ENCODE peak calls at places on chromosome 14, in ten cellular contexts. One of them, this sample, is unnamed.

GRCh38 chr14:101839661-101840060 is 78.2 kb downstream of the PPP2R5C start:
- DNase-seq in body of pancreas: no peak
- DNase-seq in spleen: no peak
- DNase-seq in lower leg skin: no peak
- DNase-seq in astrocyte of the spinal cord: no peak
- DNase-seq in HFFc6: no peak
- DNase-seq in fibroblast of pulmonary artery: no peak
- DNase-seq in GM12865: no peak
- DNase-seq in left ventricle myocardium inferior: no peak
- DNase-seq in WTC11: no peak
- DNase-seq in this sample: no peak

GRCh38 chr14:73725116-73726024 is 11.2 kb upstream of the PNMA1 start:
- DNase-seq in lower leg skin: no peak
- DNase-seq in fibroblast of pulmonary artery: peak; percentile 53
- DNase-seq in body of pancreas: no peak
- DNase-seq in spleen: no peak
- DNase-seq in HFFc6: no peak
- DNase-seq in WTC11: no peak
- DNase-seq in GM12865: no peak
- DNase-seq in left ventricle myocardium inferior: no peak
- DNase-seq in astrocyte of the spinal cord: peak; percentile 68
- DNase-seq in this sample: no peak

GRCh38 chr14:35556548-35556947 is 22.6 kb downstream of the INSM2 start:
- DNase-seq in spleen: no peak
- DNase-seq in left ventricle myocardium inferior: no peak
- DNase-seq in GM12865: no peak
- DNase-seq in fibroblast of pulmonary artery: no peak
- DNase-seq in lower leg skin: no peak
- DNase-seq in HFFc6: no peak
- DNase-seq in astrocyte of the spinal cord: no peak
- DNase-seq in WTC11: no peak
- DNase-seq in body of pancreas: no peak
- DNase-seq in this sample: no peak

GRCh38 chr14:49946320-49947141 is 53.6 kb downstream of the ARF6 start:
- DNase-seq in fibroblast of pulmonary artery: peak; percentile 74
- DNase-seq in astrocyte of the spinal cord: peak; percentile 69
- DNase-seq in lower leg skin: no peak
- DNase-seq in WTC11: no peak
- DNase-seq in body of pancreas: no peak
- DNase-seq in left ventricle myocardium inferior: no peak
- DNase-seq in HFFc6: peak; percentile 64
- DNase-seq in GM12865: no peak
- DNase-seq in spleen: no peak
- DNase-seq in this sample: no peak

GRCh38 chr14:50383618-50384225 is 13.0 kb downstream of the CDKL1 start:
- DNase-seq in left ventricle myocardium inferior: no peak
- DNase-seq in fibroblast of pulmonary artery: peak; percentile 11
- DNase-seq in spleen: no peak
- DNase-seq in lower leg skin: no peak
- DNase-seq in astrocyte of the spinal cord: no peak
- DNase-seq in HFFc6: no peak
- DNase-seq in WTC11: no peak
- DNase-seq in GM12865: no peak
- DNase-seq in body of pancreas: no peak
- DNase-seq in this sample: no peak

GRCh38 chr14:52267501-52268190 is at the start of gene PTGDR:
- DNase-seq in HFFc6: no peak
- DNase-seq in spleen: peak; percentile 89
- DNase-seq in body of pancreas: no peak
- DNase-seq in left ventricle myocardium inferior: peak; percentile 48
- DNase-seq in lower leg skin: no peak
- DNase-seq in astrocyte of the spinal cord: peak; percentile 33
- DNase-seq in GM12865: no peak
- DNase-seq in WTC11: peak; percentile 54
- DNase-seq in fibroblast of pulmonary artery: peak; percentile 6
- DNase-seq in this sample: no peak

GRCh38 chr14:23641180-23641914 is 5.2 kb downstream of the DHRS2 start:
- DNase-seq in lower leg skin: no peak
- DNase-seq in GM12865: no peak
- DNase-seq in WTC11: no peak
- DNase-seq in HFFc6: no peak
- DNase-seq in body of pancreas: no peak
- DNase-seq in astrocyte of the spinal cord: no peak
- DNase-seq in left ventricle myocardium inferior: no peak
- DNase-seq in spleen: no peak
- DNase-seq in fibroblast of pulmonary artery: no peak
- DNase-seq in this sample: no peak

GRCh38 chr14:68173227-68173972 is 353.8 kb downstream of the RAD51B start:
- DNase-seq in spleen: no peak
- DNase-seq in lower leg skin: no peak
- DNase-seq in GM12865: no peak
- DNase-seq in HFFc6: peak; percentile 2
- DNase-seq in fibroblast of pulmonary artery: no peak
- DNase-seq in astrocyte of the spinal cord: peak; percentile 35
- DNase-seq in WTC11: no peak
- DNase-seq in left ventricle myocardium inferior: no peak
- DNase-seq in body of pancreas: no peak
- DNase-seq in this sample: no peak

GRCh38 chr14:68580676-68581075 is 212.2 kb downstream of the ZFP36L1 start:
- DNase-seq in left ventricle myocardium inferior: no peak
- DNase-seq in astrocyte of the spinal cord: no peak
- DNase-seq in HFFc6: no peak
- DNase-seq in fibroblast of pulmonary artery: no peak
- DNase-seq in lower leg skin: no peak
- DNase-seq in spleen: no peak
- DNase-seq in GM12865: no peak
- DNase-seq in WTC11: no peak
- DNase-seq in body of pancreas: no peak
- DNase-seq in this sample: no peak

GRCh38 chr14:90551070-90551704 is 154.4 kb downstream of the CALM1 start:
- DNase-seq in astrocyte of the spinal cord: peak; percentile 55
- DNase-seq in spleen: peak; percentile 41
- DNase-seq in body of pancreas: no peak
- DNase-seq in GM12865: no peak
- DNase-seq in lower leg skin: no peak
- DNase-seq in fibroblast of pulmonary artery: peak; percentile 7
- DNase-seq in left ventricle myocardium inferior: no peak
- DNase-seq in WTC11: no peak
- DNase-seq in HFFc6: peak; percentile 4
- DNase-seq in this sample: no peak

GRCh38 chr14:61927015-61927414 is 164.8 kb downstream of the SNAPC1 start:
- DNase-seq in astrocyte of the spinal cord: peak; percentile 60
- DNase-seq in body of pancreas: no peak
- DNase-seq in fibroblast of pulmonary artery: no peak
- DNase-seq in GM12865: no peak
- DNase-seq in HFFc6: peak; percentile 75
- DNase-seq in spleen: no peak
- DNase-seq in left ventricle myocardium inferior: no peak
- DNase-seq in WTC11: no peak
- DNase-seq in lower leg skin: no peak
- DNase-seq in this sample: no peak

GRCh38 chr14:84490081-84490480 is 1039.9 kb upstream of the FLRT2 start:
- DNase-seq in left ventricle myocardium inferior: no peak
- DNase-seq in fibroblast of pulmonary artery: no peak
- DNase-seq in astrocyte of the spinal cord: no peak
- DNase-seq in WTC11: no peak
- DNase-seq in body of pancreas: no peak
- DNase-seq in spleen: no peak
- DNase-seq in lower leg skin: no peak
- DNase-seq in HFFc6: no peak
- DNase-seq in GM12865: no peak
- DNase-seq in this sample: no peak

GRCh38 chr14:72420749-72421452 is 473.0 kb downstream of the DPF3 start:
- DNase-seq in body of pancreas: peak; percentile 70
- DNase-seq in lower leg skin: peak; percentile 63
- DNase-seq in astrocyte of the spinal cord: peak; percentile 66
- DNase-seq in GM12865: peak; percentile 86
- DNase-seq in spleen: no peak
- DNase-seq in fibroblast of pulmonary artery: peak; percentile 64
- DNase-seq in WTC11: peak; percentile 94
- DNase-seq in left ventricle myocardium inferior: peak; percentile 67
- DNase-seq in HFFc6: peak; percentile 53
- DNase-seq in this sample: peak; percentile 64

GRCh38 chr14:52355526-52355925 is 41.4 kb downstream of the PTGER2 start:
- DNase-seq in lower leg skin: no peak
- DNase-seq in WTC11: no peak
- DNase-seq in HFFc6: no peak
- DNase-seq in left ventricle myocardium inferior: no peak
- DNase-seq in spleen: no peak
- DNase-seq in astrocyte of the spinal cord: no peak
- DNase-seq in body of pancreas: no peak
- DNase-seq in GM12865: no peak
- DNase-seq in fibroblast of pulmonary artery: no peak
- DNase-seq in this sample: no peak

GRCh38 chr14:81625343-81625742 is 91.7 kb upstream of the SEL1L start:
- DNase-seq in astrocyte of the spinal cord: no peak
- DNase-seq in HFFc6: peak; percentile 8
- DNase-seq in spleen: no peak
- DNase-seq in fibroblast of pulmonary artery: peak; percentile 4
- DNase-seq in lower leg skin: no peak
- DNase-seq in left ventricle myocardium inferior: no peak
- DNase-seq in GM12865: peak; percentile 2
- DNase-seq in WTC11: no peak
- DNase-seq in body of pancreas: no peak
- DNase-seq in this sample: no peak

GRCh38 chr14:70897475-70897874 is 9.8 kb upstream of the PCNX1 start:
- DNase-seq in body of pancreas: no peak
- DNase-seq in left ventricle myocardium inferior: no peak
- DNase-seq in WTC11: no peak
- DNase-seq in spleen: no peak
- DNase-seq in HFFc6: peak; percentile 67
- DNase-seq in GM12865: no peak
- DNase-seq in lower leg skin: no peak
- DNase-seq in fibroblast of pulmonary artery: peak; percentile 53
- DNase-seq in astrocyte of the spinal cord: peak; percentile 82
- DNase-seq in this sample: no peak

GRCh38 chr14:42224053-42224888 is 617.6 kb downstream of the LRFN5 start:
- DNase-seq in spleen: no peak
- DNase-seq in astrocyte of the spinal cord: peak; percentile 75
- DNase-seq in fibroblast of pulmonary artery: peak; percentile 79
- DNase-seq in WTC11: peak; percentile 85
- DNase-seq in lower leg skin: peak; percentile 51
- DNase-seq in GM12865: peak; percentile 47
- DNase-seq in left ventricle myocardium inferior: peak; percentile 14
- DNase-seq in body of pancreas: peak; percentile 68
- DNase-seq in HFFc6: peak; percentile 18
- DNase-seq in this sample: peak; percentile 67

GRCh38 chr14:106877527-106877926 is 1351.1 kb downstream of the TMEM121 start:
- DNase-seq in lower leg skin: no peak
- DNase-seq in fibroblast of pulmonary artery: no peak
- DNase-seq in WTC11: no peak
- DNase-seq in astrocyte of the spinal cord: no peak
- DNase-seq in GM12865: no peak
- DNase-seq in spleen: no peak
- DNase-seq in body of pancreas: no peak
- DNase-seq in left ventricle myocardium inferior: no peak
- DNase-seq in HFFc6: no peak
- DNase-seq in this sample: no peak

GRCh38 chr14:106876711-106877110 is 1350.3 kb downstream of the TMEM121 start:
- DNase-seq in astrocyte of the spinal cord: no peak
- DNase-seq in spleen: no peak
- DNase-seq in GM12865: no peak
- DNase-seq in lower leg skin: no peak
- DNase-seq in body of pancreas: no peak
- DNase-seq in left ventricle myocardium inferior: no peak
- DNase-seq in HFFc6: no peak
- DNase-seq in WTC11: no peak
- DNase-seq in fibroblast of pulmonary artery: no peak
- DNase-seq in this sample: no peak

GRCh38 chr14:106872619-106873446 is 1346.5 kb downstream of the TMEM121 start:
- DNase-seq in fibroblast of pulmonary artery: no peak
- DNase-seq in WTC11: no peak
- DNase-seq in left ventricle myocardium inferior: peak; percentile 39
- DNase-seq in body of pancreas: peak; percentile 83
- DNase-seq in HFFc6: no peak
- DNase-seq in spleen: peak; percentile 94
- DNase-seq in lower leg skin: no peak
- DNase-seq in GM12865: peak; percentile 83
- DNase-seq in astrocyte of the spinal cord: no peak
- DNase-seq in this sample: no peak

GRCh38 chr14:106874365-106874764 is 1348.0 kb downstream of the TMEM121 start:
- DNase-seq in astrocyte of the spinal cord: no peak
- DNase-seq in WTC11: no peak
- DNase-seq in body of pancreas: no peak
- DNase-seq in fibroblast of pulmonary artery: no peak
- DNase-seq in HFFc6: no peak
- DNase-seq in left ventricle myocardium inferior: no peak
- DNase-seq in GM12865: peak; percentile 45
- DNase-seq in spleen: no peak
- DNase-seq in lower leg skin: no peak
- DNase-seq in this sample: no peak

GRCh38 chr14:106875503-106875902 is 1349.1 kb downstream of the TMEM121 start:
- DNase-seq in left ventricle myocardium inferior: peak; percentile 26
- DNase-seq in HFFc6: no peak
- DNase-seq in GM12865: peak; percentile 64
- DNase-seq in spleen: peak; percentile 81
- DNase-seq in body of pancreas: peak; percentile 39
- DNase-seq in lower leg skin: no peak
- DNase-seq in astrocyte of the spinal cord: no peak
- DNase-seq in WTC11: no peak
- DNase-seq in fibroblast of pulmonary artery: no peak
- DNase-seq in this sample: no peak
- TF ChIP-seq CTCF in left ventricle myocardium inferior: peak; percentile 49
- TF ChIP-seq CTCF in HFFc6: no peak
- TF ChIP-seq CTCF in GM12865: peak; percentile 71
- TF ChIP-seq CTCF in spleen: peak; percentile 37
- TF ChIP-seq CTCF in body of pancreas: no peak
- TF ChIP-seq CTCF in lower leg skin: no peak
- TF ChIP-seq CTCF in astrocyte of the spinal cord: no peak
- TF ChIP-seq CTCF in WTC11: no peak
- TF ChIP-seq CTCF in fibroblast of pulmonary artery: no peak
- TF ChIP-seq CTCF in this sample: no peak

GRCh38 chr14:95984206-95984605 is 55.0 kb upstream of the C14orf132 start:
- DNase-seq in astrocyte of the spinal cord: no peak
- DNase-seq in fibroblast of pulmonary artery: no peak
- DNase-seq in body of pancreas: no peak
- DNase-seq in GM12865: no peak
- DNase-seq in lower leg skin: no peak
- DNase-seq in HFFc6: no peak
- DNase-seq in WTC11: no peak
- DNase-seq in left ventricle myocardium inferior: no peak
- DNase-seq in spleen: no peak
- DNase-seq in this sample: no peak
- TF ChIP-seq CTCF in astrocyte of the spinal cord: no peak
- TF ChIP-seq CTCF in fibroblast of pulmonary artery: no peak
- TF ChIP-seq CTCF in body of pancreas: no peak
- TF ChIP-seq CTCF in GM12865: no peak
- TF ChIP-seq CTCF in lower leg skin: no peak
- TF ChIP-seq CTCF in HFFc6: no peak
- TF ChIP-seq CTCF in WTC11: no peak
- TF ChIP-seq CTCF in left ventricle myocardium inferior: no peak
- TF ChIP-seq CTCF in spleen: no peak
- TF ChIP-seq CTCF in this sample: no peak

GRCh38 chr14:54396493-54397335 is at the start of gene CDKN3:
- DNase-seq in body of pancreas: peak; percentile 98
- DNase-seq in fibroblast of pulmonary artery: peak; percentile 99
- DNase-seq in HFFc6: peak; percentile 99
- DNase-seq in astrocyte of the spinal cord: peak; percentile 100
- DNase-seq in spleen: peak; percentile 98
- DNase-seq in left ventricle myocardium inferior: peak; percentile 98
- DNase-seq in lower leg skin: peak; percentile 98
- DNase-seq in GM12865: peak; percentile 99
- DNase-seq in WTC11: peak; percentile 97
- DNase-seq in this sample: peak; percentile 99
- TF ChIP-seq CTCF in body of pancreas: peak; percentile 21
- TF ChIP-seq CTCF in fibroblast of pulmonary artery: peak; percentile 16
- TF ChIP-seq CTCF in HFFc6: peak; percentile 80
- TF ChIP-seq CTCF in astrocyte of the spinal cord: peak; percentile 34
- TF ChIP-seq CTCF in spleen: peak; percentile 72
- TF ChIP-seq CTCF in left ventricle myocardium inferior: peak; percentile 73
- TF ChIP-seq CTCF in lower leg skin: no peak
- TF ChIP-seq CTCF in GM12865: peak; percentile 16
- TF ChIP-seq CTCF in WTC11: peak; percentile 28
- TF ChIP-seq CTCF in this sample: peak; percentile 42

GRCh38 chr14:104112113-104112505 is 26.3 kb upstream of the KIF26A start:
- DNase-seq in fibroblast of pulmonary artery: no peak
- DNase-seq in GM12865: no peak
- DNase-seq in WTC11: no peak
- DNase-seq in astrocyte of the spinal cord: no peak
- DNase-seq in body of pancreas: no peak
- DNase-seq in left ventricle myocardium inferior: peak; percentile 4
- DNase-seq in lower leg skin: no peak
- DNase-seq in HFFc6: no peak
- DNase-seq in spleen: no peak
- DNase-seq in this sample: no peak
- TF ChIP-seq CTCF in fibroblast of pulmonary artery: no peak
- TF ChIP-seq CTCF in GM12865: no peak
- TF ChIP-seq CTCF in WTC11: no peak
- TF ChIP-seq CTCF in astrocyte of the spinal cord: no peak
- TF ChIP-seq CTCF in body of pancreas: no peak
- TF ChIP-seq CTCF in left ventricle myocardium inferior: no peak
- TF ChIP-seq CTCF in lower leg skin: no peak
- TF ChIP-seq CTCF in HFFc6: no peak
- TF ChIP-seq CTCF in spleen: no peak
- TF ChIP-seq CTCF in this sample: no peak

This sample was measured in right atrium auricular region.